ENCODE peak calls at places on chromosomes 7 and 10, in nine cellular contexts. N, Z, I, W, D, Q, J, R and C are unnamed samples.

GRCh38 chr10:125340871-125341270 is 180.5 kb upstream of the CTBP2 start:
- DNase-seq in N (no peak), Z (no peak), I (no peak), W (peak), D (no peak), Q (peak), J (no peak), R (no peak), C (no peak)

GRCh38 chr7:1540391-1541271 is 10.1 kb downstream of the MAFK start:
- DNase-seq in N (no peak), Z (no peak), I (peak), W (no peak), D (no peak), Q (no peak), J (peak), R (no peak), C (peak)

GRCh38 chr10:132170561-132171361 is 16.0 kb upstream of the DPYSL4 start:
- DNase-seq in N (no peak), Z (no peak), I (no peak), W (no peak), D (no peak), Q (no peak), J (peak), R (no peak), C (no peak)

GRCh38 chr10:131638481-131639278 is 262.1 kb upstream of the PPP2R2D start:
- DNase-seq in N (no peak), Z (no peak), I (no peak), W (no peak), D (no peak), Q (no peak), J (no peak), R (no peak), C (no peak)

GRCh38 chr10:13526952-13527863 is 1.6 kb downstream of the BEND7 start:
- DNase-seq in N (no peak), Z (no peak), I (no peak), W (peak), D (no peak), Q (peak), J (no peak), R (no peak), C (no peak)

GRCh38 chr7:17242504-17242903 is 55.9 kb upstream of the AHR start:
- DNase-seq in N (no peak), Z (no peak), I (no peak), W (no peak), D (no peak), Q (peak), J (no peak), R (no peak), C (no peak)

GRCh38 chr7:144027070-144027469 is 21.7 kb upstream of the OR2A5 start:
- DNase-seq in N (no peak), Z (no peak), I (no peak), W (peak), D (no peak), Q (peak), J (no peak), R (no peak), C (no peak)

GRCh38 chr7:374706-375490 is 84.9 kb downstream of the FOXL3 start:
- DNase-seq in N (no peak), Z (peak), I (no peak), W (no peak), D (no peak), Q (no peak), J (no peak), R (peak), C (no peak)

GRCh38 chr10:42979181-42979580 is 97.7 kb upstream of the RET start:
- DNase-seq in N (no peak), Z (peak), I (no peak), W (no peak), D (no peak), Q (no peak), J (no peak), R (no peak), C (peak)

GRCh38 chr7:756928-757560 is 30.0 kb upstream of the PRKAR1B start:
- DNase-seq in N (no peak), Z (no peak), I (no peak), W (no peak), D (no peak), Q (no peak), J (peak), R (no peak), C (peak)

GRCh38 chr10:73997479-73997805 is 474 bp upstream of the VCL start:
- DNase-seq in N (peak), Z (no peak), I (no peak), W (no peak), D (no peak), Q (no peak), J (peak), R (no peak), C (peak)

GRCh38 chr7:36910859-36911258 is 186.6 kb upstream of the AOAH start:
- DNase-seq in N (no peak), Z (no peak), I (no peak), W (no peak), D (no peak), Q (no peak), J (no peak), R (no peak), C (no peak)

GRCh38 chr7:21719846-21720245 is 177.0 kb downstream of the DNAH11 start:
- DNase-seq in N (no peak), Z (no peak), I (no peak), W (no peak), D (no peak), Q (no peak), J (no peak), R (no peak), C (no peak)

GRCh38 chr7:48224042-48224441 is 52.8 kb downstream of the ABCA13 start:
- DNase-seq in N (no peak), Z (no peak), I (no peak), W (no peak), D (no peak), Q (no peak), J (no peak), R (no peak), C (no peak)

GRCh38 chr10:79484476-79484875 is 27.9 kb upstream of the EIF5AL1 start:
- DNase-seq in N (no peak), Z (no peak), I (no peak), W (no peak), D (no peak), Q (no peak), J (no peak), R (no peak), C (peak)

GRCh38 chr10:47278720-47279119 is 21.3 kb upstream of the GDF10 start:
- DNase-seq in N (no peak), Z (peak), I (no peak), W (no peak), D (no peak), Q (no peak), J (no peak), R (no peak), C (no peak)

GRCh38 chr7:150939052-150939810 is 38.9 kb downstream of the KCNH2 start:
- DNase-seq in N (no peak), Z (peak), I (no peak), W (no peak), D (no peak), Q (no peak), J (no peak), R (no peak), C (no peak)

DNA sequence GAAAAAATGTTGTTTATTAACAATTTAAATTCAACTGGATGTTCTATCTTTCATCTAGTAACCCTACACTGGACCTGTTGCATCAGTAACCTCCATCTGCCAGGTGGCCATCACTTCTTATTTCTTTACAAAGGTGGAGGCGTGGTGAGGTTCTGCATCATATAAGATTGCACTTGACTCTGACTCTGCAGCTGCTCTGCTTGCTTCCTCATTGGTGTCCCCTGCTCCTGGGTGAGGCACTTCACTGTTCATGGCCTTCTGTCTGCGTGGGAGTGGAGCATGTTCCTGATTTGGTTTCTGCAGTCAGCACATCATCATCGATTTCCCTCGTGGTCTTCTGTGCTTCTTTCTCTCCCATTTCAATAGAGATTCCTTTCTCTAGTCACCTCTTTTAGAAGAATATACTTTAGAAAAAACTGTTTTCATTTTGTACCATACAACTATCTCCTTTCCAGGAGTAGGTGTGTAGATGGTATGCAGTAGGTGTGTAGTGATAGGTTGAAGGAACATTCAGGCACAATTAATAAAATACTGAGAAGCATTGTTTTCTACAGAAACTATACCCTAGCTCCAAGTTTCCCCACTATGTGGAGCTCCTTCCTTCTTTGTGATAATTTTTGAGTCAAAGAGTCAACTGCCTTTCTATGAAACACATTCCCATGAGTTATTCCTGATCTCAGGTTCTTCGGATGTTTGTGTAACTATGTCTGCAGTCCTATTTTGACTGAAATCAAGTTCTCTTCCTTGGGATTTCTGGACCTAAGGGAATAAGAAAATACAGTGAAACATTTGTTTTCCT is 231.7 kb upstream of the CNTNAP2 start:
- DNase-seq in N (no peak), Z (no peak), I (no peak), W (no peak), D (no peak), Q (no peak), J (no peak), R (no peak), C (no peak)
- TF ChIP-seq CTCF in N (no peak), Z (no peak), I (no peak), W (no peak), D (no peak), Q (no peak), J (no peak), R (no peak), C (no peak)

DNA sequence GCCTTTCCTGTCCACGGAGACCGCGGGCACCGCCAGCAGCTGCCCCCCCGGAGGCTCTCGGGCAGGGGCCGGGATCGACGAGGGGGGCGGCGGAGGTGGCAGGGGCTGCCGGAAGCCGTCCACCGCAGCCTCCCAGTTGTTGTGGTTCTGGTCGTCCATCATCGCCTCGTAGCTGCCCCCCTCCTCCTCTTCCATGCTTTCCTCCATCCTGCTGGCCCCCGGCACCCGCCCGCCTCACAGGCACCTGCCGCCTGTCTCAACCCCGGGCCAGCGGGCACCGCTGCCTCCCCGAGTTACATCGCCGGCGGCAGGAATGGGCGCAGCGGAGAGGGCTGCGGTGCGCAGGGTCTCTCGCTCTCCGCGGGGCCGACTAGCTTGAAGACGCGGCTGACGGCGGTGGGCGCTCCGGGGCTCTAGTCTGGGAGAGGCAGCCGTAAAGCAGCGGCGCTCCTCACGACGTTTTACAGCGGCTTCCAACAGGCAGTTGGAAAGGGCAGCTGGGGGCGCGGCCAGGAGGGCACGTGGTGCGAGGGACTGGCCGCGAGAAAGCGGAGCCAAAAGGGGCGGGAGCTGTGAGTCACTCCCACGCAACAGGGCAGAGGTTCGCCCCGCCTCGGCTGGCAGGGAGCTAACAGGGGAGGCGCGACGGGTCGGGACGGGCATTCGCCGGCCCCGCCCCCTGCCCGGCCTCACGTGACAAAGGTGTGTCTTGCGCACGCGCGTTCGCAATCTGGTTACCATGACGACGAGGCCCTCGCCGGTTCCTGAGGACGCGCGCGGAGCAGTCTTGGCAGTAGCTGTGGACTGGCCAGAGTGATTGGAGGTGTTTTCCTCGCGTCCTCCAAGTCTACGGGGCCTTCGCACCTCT is at the start of gene CACUL1:
- DNase-seq in N (peak), Z (peak), I (peak), W (peak), D (peak), Q (peak), J (peak), R (peak), C (peak)
- TF ChIP-seq CTCF in N (no peak), Z (no peak), I (no peak), W (no peak), D (no peak), Q (no peak), J (no peak), R (no peak), C (no peak)

GRCh38 chr10:133271521-133272300 is 5.0 kb downstream of the ADAM8 start:
- DNase-seq in N (no peak), Z (no peak), I (no peak), W (no peak), D (no peak), Q (no peak), J (no peak), R (no peak), C (no peak)
- TF ChIP-seq CTCF in N (no peak), Z (no peak), I (no peak), W (no peak), D (no peak), Q (no peak), J (no peak), R (no peak), C (no peak)

GRCh38 chr10:22315455-22316285 is 518 bp upstream of the COMMD3 start:
- DNase-seq in N (no peak), Z (no peak), I (no peak), W (no peak), D (no peak), Q (no peak), J (no peak), R (no peak), C (no peak)
- TF ChIP-seq CTCF in N (no peak), Z (no peak), I (no peak), W (no peak), D (no peak), Q (no peak), J (no peak), R (no peak), C (no peak)

GRCh38 chr7:15015545-15016314 is 113.2 kb upstream of the DGKB start:
- DNase-seq in N (no peak), Z (no peak), I (peak), W (peak), D (peak), Q (peak), J (no peak), R (peak), C (no peak)
- TF ChIP-seq CTCF in N (peak), Z (no peak), I (peak), W (peak), D (peak), Q (peak), J (peak), R (peak), C (peak)

GRCh38 chr10:122847782-122848604 is 2.3 kb upstream of the CUZD1 start:
- DNase-seq in N (no peak), Z (no peak), I (no peak), W (peak), D (no peak), Q (no peak), J (no peak), R (no peak), C (no peak)
- TF ChIP-seq CTCF in N (no peak), Z (no peak), I (no peak), W (no peak), D (no peak), Q (no peak), J (no peak), R (no peak), C (no peak)

DNA sequence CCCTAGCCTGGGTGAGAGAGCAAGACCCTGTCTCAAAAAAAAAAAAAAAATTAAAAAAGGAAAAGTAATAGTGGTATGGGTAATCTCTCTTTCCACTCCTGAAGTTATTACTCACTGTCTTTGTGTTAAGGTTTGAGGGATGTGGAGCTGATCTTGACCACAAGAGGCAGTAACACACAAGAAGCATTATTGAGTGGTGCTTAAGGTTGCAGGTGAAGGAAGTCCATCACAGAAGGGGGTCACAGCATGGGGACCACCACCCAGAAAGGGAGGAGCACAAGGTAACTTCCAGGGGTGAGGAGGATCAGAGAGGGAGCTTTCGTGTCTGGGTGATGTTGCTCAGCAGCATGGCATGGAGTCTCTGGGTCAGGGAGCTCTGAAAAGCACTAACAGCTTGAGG is 100.2 kb upstream of the DNAJC1 start:
- DNase-seq in N (no peak), Z (no peak), I (no peak), W (no peak), D (no peak), Q (peak), J (no peak), R (no peak), C (no peak)
- TF ChIP-seq CTCF in N (no peak), Z (no peak), I (no peak), W (peak), D (no peak), Q (peak), J (peak), R (no peak), C (no peak)